ENCODE peak calls at places on chromosomes 5 and 9, in six cellular contexts. Q is glutamatergic neuron, Z is lower leg skin, M is fibroblast of mammary gland, E is A549, P is fibroblast of pulmonary artery. H is an unnamed sample.

GRCh38 chr5:156815988-156816599 is 34.0 kb upstream of the PPP1R2B start:
- DNase-seq in Z (no peak), E (peak; percentile 50), Q (peak; percentile 46), P (peak; percentile 26), M (peak; percentile 36), H (peak; percentile 51)

GRCh38 chr9:125258832-125259534 is 2.6 kb upstream of the GAPVD1 start:
- DNase-seq in M (no peak), P (no peak), E (no peak), Z (no peak), Q (no peak), H (no peak)

GRCh38 chr5:34891981-34892380 is 23.3 kb downstream of the RAD1 start:
- DNase-seq in Q (no peak), Z (peak; percentile 60), P (peak; percentile 74), E (no peak), M (peak; percentile 96), H (peak; percentile 98)

GRCh38 chr5:157571357-157571827 is 4.2 kb downstream of the ADAM19 start:
- DNase-seq in Z (no peak), Q (no peak), E (no peak), P (peak; percentile 46), M (no peak), H (peak; percentile 44)

GRCh38 chr9:108551030-108551964 is 304.5 kb downstream of the ACTL7B start:
- DNase-seq in E (peak; percentile 40), M (peak; percentile 95), Z (no peak), P (peak; percentile 74), Q (no peak), H (peak; percentile 85)

GRCh38 chr9:95793924-95794828 is 81.3 kb upstream of the ERCC6L2 start:
- DNase-seq in Z (no peak), E (no peak), Q (no peak), M (peak; percentile 96), P (peak; percentile 93), H (peak; percentile 98)

GRCh38 chr5:156654444-156654843 is 195.7 kb upstream of the PPP1R2B start:
- DNase-seq in M (no peak), P (no peak), Q (no peak), E (no peak), Z (no peak), H (no peak)

GRCh38 chr5:170221319-170221718 is 11.5 kb upstream of the C5orf58 start:
- DNase-seq in P (peak; percentile 29), Z (no peak), M (peak; percentile 8), E (no peak), Q (no peak), H (peak; percentile 35)

GRCh38 chr9:128588581-128589233 is 36.3 kb downstream of the SPTAN1 start:
- DNase-seq in Q (no peak), Z (no peak), M (no peak), P (no peak), E (no peak), H (no peak)

GRCh38 chr9:6757988-6758417 is 230 bp downstream of the KDM4C start:
- DNase-seq in P (no peak), Q (peak; percentile 97), E (no peak), Z (no peak), M (no peak), H (no peak)

GRCh38 chr9:88767504-88767790 is 223.8 kb upstream of the S1PR3 start:
- DNase-seq in M (peak; percentile 48), Z (no peak), Q (no peak), E (no peak), P (no peak), H (no peak)

GRCh38 chr9:38136386-38136785 is 67.4 kb upstream of the SHB start:
- DNase-seq in Q (no peak), Z (no peak), E (no peak), M (no peak), P (no peak), H (no peak)

GRCh38 chr9:135049460-135049859 is 38.0 kb upstream of the OLFM1 start:
- DNase-seq in E (no peak), Z (no peak), P (no peak), M (no peak), Q (no peak), H (no peak)

GRCh38 chr5:83474986-83475385 is 3.4 kb downstream of the VCAN start:
- DNase-seq in P (no peak), M (no peak), E (no peak), Q (peak; percentile 14), Z (no peak), H (no peak)

GRCh38 chr5:122673343-122673742 is 101.5 kb upstream of the SNX2 start:
- DNase-seq in Q (no peak), Z (peak; percentile 35), E (no peak), M (peak; percentile 91), P (peak; percentile 54), H (peak; percentile 96)

GRCh38 chr9:135108801-135109500 is 21.5 kb downstream of the OLFM1 start:
- DNase-seq in E (no peak), M (no peak), Q (no peak), Z (no peak), P (no peak), H (no peak)

GRCh38 chr9:99118782-99119466 is 14.0 kb downstream of the TGFBR1 start:
- DNase-seq in P (no peak), Q (no peak), M (no peak), E (no peak), Z (no peak), H (no peak)

GRCh38 chr5:14165375-14166091 is 22.4 kb downstream of the TRIO start:
- DNase-seq in E (peak; percentile 89), M (peak; percentile 89), P (peak; percentile 82), Q (no peak), Z (no peak), H (peak; percentile 42)

GRCh38 chr9:70435948-70436347 is 21.5 kb upstream of the KLF9 start:
- DNase-seq in P (peak; percentile 91), Q (no peak), M (peak; percentile 81), E (no peak), Z (no peak), H (peak; percentile 68)

GRCh38 chr5:61311836-61312808 is 19.9 kb upstream of the ZSWIM6 start:
- DNase-seq in M (peak; percentile 79), Q (no peak), Z (no peak), E (no peak), P (peak; percentile 78), H (peak; percentile 79)

GRCh38 chr5:180170111-180170809 is 38.8 kb downstream of the RASGEF1C start:
- DNase-seq in Q (peak; percentile 58), E (no peak), M (no peak), Z (no peak), P (no peak), H (no peak)

DNA sequence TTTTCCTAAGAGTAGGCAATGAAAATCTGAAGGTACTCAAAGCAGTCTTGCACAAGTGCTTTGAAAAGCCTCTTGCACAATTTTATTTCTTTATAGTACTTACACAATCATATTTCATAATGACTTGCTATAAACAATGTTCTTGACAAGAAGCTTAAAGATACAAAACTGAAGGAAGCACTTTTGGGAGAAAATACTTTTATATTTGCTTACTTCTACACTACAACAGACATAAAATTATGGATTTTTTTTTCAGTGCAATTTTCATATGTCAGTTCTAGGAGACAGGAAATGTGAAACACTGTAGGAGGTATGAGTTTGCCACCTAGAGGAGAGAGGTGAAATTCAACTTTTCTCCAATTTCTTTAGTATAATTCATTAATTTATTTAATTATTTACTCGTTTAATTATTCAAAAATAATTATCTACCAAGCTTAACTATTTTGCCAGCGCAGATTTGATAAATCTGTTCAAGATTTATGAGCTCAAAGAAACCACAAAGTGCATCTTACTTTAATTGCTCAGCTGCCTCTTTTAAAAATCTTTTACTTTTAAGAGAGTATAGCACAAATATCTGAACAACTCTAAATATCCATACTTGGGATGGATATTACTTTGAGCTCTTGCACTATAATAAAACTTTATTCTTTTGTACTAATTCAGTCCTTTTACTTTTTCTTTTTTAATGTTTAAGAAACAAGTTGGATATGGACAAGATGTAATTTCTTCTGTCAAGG is 29.0 kb upstream of the CDKN2B start:
- DNase-seq in P (peak; percentile 77), Q (no peak), M (peak; percentile 62), E (no peak), Z (no peak), H (peak; percentile 51)
- TF ChIP-seq CTCF in P (peak; percentile 55), Q (peak; percentile 53), M (peak; percentile 58), E (no peak), Z (no peak), H (peak; percentile 59)

GRCh38 chr9:3437031-3437430 is 88.8 kb downstream of the RFX3 start:
- DNase-seq in P (no peak), M (no peak), E (no peak), Q (no peak), Z (no peak), H (no peak)

GRCh38 chr9:3444016-3444415 is 81.8 kb downstream of the RFX3 start:
- DNase-seq in Q (no peak), M (no peak), P (no peak), E (no peak), Z (no peak), H (no peak)

GRCh38 chr9:3436629-3437028 is 89.2 kb downstream of the RFX3 start:
- DNase-seq in E (no peak), Q (no peak), Z (no peak), M (peak; percentile 39), P (peak; percentile 56), H (peak; percentile 20)

GRCh38 chr9:3446313-3446712 is 79.5 kb downstream of the RFX3 start:
- DNase-seq in E (no peak), Z (no peak), M (peak; percentile 21), P (peak; percentile 16), Q (no peak), H (peak; percentile 6)

GRCh38 chr9:3441197-3441816 is 84.5 kb downstream of the RFX3 start:
- DNase-seq in Z (peak; percentile 28), E (peak; percentile 34), M (peak; percentile 79), Q (peak; percentile 47), P (peak; percentile 87), H (peak; percentile 70)
- TF ChIP-seq CTCF in Z (no peak), E (peak; percentile 55), M (peak; percentile 77), Q (peak; percentile 64), P (peak; percentile 83), H (peak; percentile 77)

GRCh38 chr9:2336055-2336454 is 285.5 kb upstream of the VLDLR start:
- DNase-seq in P (peak; percentile 45), E (no peak), Q (no peak), Z (no peak), M (peak; percentile 27), H (peak; percentile 10)
- TF ChIP-seq CTCF in P (peak; percentile 46), E (peak; percentile 22), Q (peak; percentile 12), Z (no peak), M (no peak), H (peak; percentile 37)

GRCh38 chr5:108924457-108924961 is 176.8 kb downstream of the FER start:
- DNase-seq in Z (no peak), E (no peak), M (no peak), Q (no peak), P (no peak), H (no peak)
- TF ChIP-seq CTCF in Z (no peak), E (no peak), M (peak; percentile 20), Q (peak; percentile 24), P (peak; percentile 20), H (no peak)

DNA sequence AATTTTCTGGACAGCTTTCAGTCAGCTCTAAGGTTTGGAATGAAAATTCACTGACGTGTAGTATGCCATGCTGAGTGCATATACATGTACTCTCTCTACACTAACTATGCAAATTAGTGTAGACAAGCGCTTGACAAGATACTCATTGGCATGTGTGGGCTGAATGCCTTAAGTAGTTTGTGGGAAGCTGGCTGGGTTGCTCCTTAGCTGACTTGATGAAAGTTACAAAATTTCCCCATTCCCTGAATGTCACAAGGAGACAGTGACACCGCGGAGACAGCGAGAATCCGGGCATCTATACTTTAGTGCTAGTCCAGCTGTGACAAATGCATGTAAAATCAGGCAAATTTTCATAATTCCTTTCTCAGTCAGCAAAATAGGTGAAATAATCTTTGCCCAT is 51.6 kb upstream of the C5orf46 start:
- DNase-seq in Z (no peak), M (no peak), P (no peak), E (no peak), Q (no peak), H (no peak)
- TF ChIP-seq CTCF in Z (no peak), M (no peak), P (no peak), E (no peak), Q (no peak), H (no peak)

H was measured in AG10803.